ENCODE peak calls at places on chromosomes 7 and 10, in ten cellular contexts. X is cardiac muscle cell; N is neural progenitor cell; L is ovary; R is naive thymus-derived CD4-positive, alpha-beta T cell; V is Jurkat, Clone E6-1; A is retinal pigment epithelial cell; U is WERI-Rb-1; H is cardiac fibroblast; M is body of pancreas. K is an unnamed sample.
A peak's percentile ranks its signal among the peaks of the same experiment; 100 is the strongest.

GRCh38 chr10:86520871-86521619 is 547 bp downstream of the WAPL start:
- DNase-seq in X (peak; percentile 55), N (peak; percentile 71), L (peak; percentile 53), R (no peak), V (no peak), A (no peak), U (peak; percentile 58), H (peak; percentile 68), M (peak; percentile 45), K (no peak)

GRCh38 chr7:2887816-2888215 is 43.7 kb upstream of the GNA12 start:
- DNase-seq in X (no peak), N (no peak), L (no peak), R (no peak), V (no peak), A (no peak), U (no peak), H (no peak), M (no peak), K (no peak)

GRCh38 chr7:94375167-94375566 is 19.5 kb upstream of the COL1A2 start:
- DNase-seq in X (peak; percentile 98), N (peak; percentile 45), L (peak; percentile 62), R (no peak), V (no peak), A (peak; percentile 89), U (peak; percentile 89), H (peak; percentile 98), M (peak; percentile 19), K (no peak)

GRCh38 chr7:4103352-4104091 is 578.6 kb upstream of the FOXK1 start:
- DNase-seq in X (no peak), N (no peak), L (no peak), R (no peak), V (no peak), A (no peak), U (no peak), H (peak; percentile 48), M (no peak), K (peak; percentile 4)

GRCh38 chr7:101250324-101250723 is 5.4 kb upstream of the FIS1 start:
- DNase-seq in X (no peak), N (no peak), L (no peak), R (no peak), V (no peak), A (no peak), U (no peak), H (no peak), M (no peak), K (no peak)

GRCh38 chr7:147279516-147279915 is 1162.9 kb downstream of the CNTNAP2 start:
- DNase-seq in X (no peak), N (peak; percentile 12), L (no peak), R (no peak), V (no peak), A (no peak), U (no peak), H (no peak), M (no peak), K (no peak)

GRCh38 chr10:34427911-34428216 is 387.2 kb downstream of the PARD3 start:
- DNase-seq in X (no peak), N (no peak), L (no peak), R (no peak), V (no peak), A (no peak), U (no peak), H (no peak), M (no peak), K (no peak)

GRCh38 chr7:45701701-45702460 is 127.7 kb downstream of the ADCY1 start:
- DNase-seq in X (no peak), N (no peak), L (no peak), R (no peak), V (no peak), A (no peak), U (no peak), H (no peak), M (no peak), K (no peak)

GRCh38 chr7:47625861-47626444 is 44.0 kb upstream of the TNS3 start:
- DNase-seq in X (no peak), N (peak; percentile 48), L (no peak), R (no peak), V (no peak), A (no peak), U (no peak), H (no peak), M (no peak), K (no peak)

GRCh38 chr7:47622946-47623640 is 41.2 kb upstream of the TNS3 start:
- DNase-seq in X (peak; percentile 86), N (no peak), L (peak; percentile 54), R (no peak), V (no peak), A (peak; percentile 60), U (no peak), H (peak; percentile 92), M (peak; percentile 45), K (no peak)

GRCh38 chr7:47621985-47622561 is 40.2 kb upstream of the TNS3 start:
- DNase-seq in X (no peak), N (no peak), L (no peak), R (no peak), V (no peak), A (no peak), U (peak; percentile 17), H (no peak), M (no peak), K (no peak)

GRCh38 chr7:47622586-47622945 is 40.7 kb upstream of the TNS3 start:
- DNase-seq in X (no peak), N (no peak), L (no peak), R (no peak), V (no peak), A (no peak), U (no peak), H (no peak), M (no peak), K (no peak)

GRCh38 chr7:47624660-47625059 is 42.7 kb upstream of the TNS3 start:
- DNase-seq in X (no peak), N (no peak), L (no peak), R (no peak), V (no peak), A (no peak), U (no peak), H (no peak), M (no peak), K (no peak)
- H3K4me3 ChIP-seq in X (no peak overlapping the region), N (no peak overlapping the region), L (no peak overlapping the region), R (no peak overlapping the region), V (no peak overlapping the region), A (no peak overlapping the region), U (no peak overlapping the region), H (no peak overlapping the region), M (no peak overlapping the region), K (no peak overlapping the region)

GRCh38 chr10:36172574-36172973 is 530.5 kb upstream of the FZD8 start:
- DNase-seq in X (peak; percentile 73), N (no peak), L (no peak), R (no peak), V (no peak), A (no peak), U (no peak), H (peak; percentile 88), M (no peak), K (no peak)

GRCh38 chr10:36170943-36171501 is 528.9 kb upstream of the FZD8 start:
- DNase-seq in X (no peak), N (no peak), L (no peak), R (no peak), V (no peak), A (peak; percentile 52), U (no peak), H (no peak), M (no peak), K (no peak)

GRCh38 chr10:36171546-36171945 is 529.5 kb upstream of the FZD8 start:
- DNase-seq in X (no peak), N (peak; percentile 28), L (no peak), R (no peak), V (no peak), A (no peak), U (no peak), H (peak; percentile 56), M (no peak), K (no peak)

GRCh38 chr10:36173364-36173763 is 531.3 kb upstream of the FZD8 start:
- DNase-seq in X (peak; percentile 45), N (no peak), L (no peak), R (no peak), V (no peak), A (no peak), U (no peak), H (peak; percentile 81), M (no peak), K (no peak)

DNA sequence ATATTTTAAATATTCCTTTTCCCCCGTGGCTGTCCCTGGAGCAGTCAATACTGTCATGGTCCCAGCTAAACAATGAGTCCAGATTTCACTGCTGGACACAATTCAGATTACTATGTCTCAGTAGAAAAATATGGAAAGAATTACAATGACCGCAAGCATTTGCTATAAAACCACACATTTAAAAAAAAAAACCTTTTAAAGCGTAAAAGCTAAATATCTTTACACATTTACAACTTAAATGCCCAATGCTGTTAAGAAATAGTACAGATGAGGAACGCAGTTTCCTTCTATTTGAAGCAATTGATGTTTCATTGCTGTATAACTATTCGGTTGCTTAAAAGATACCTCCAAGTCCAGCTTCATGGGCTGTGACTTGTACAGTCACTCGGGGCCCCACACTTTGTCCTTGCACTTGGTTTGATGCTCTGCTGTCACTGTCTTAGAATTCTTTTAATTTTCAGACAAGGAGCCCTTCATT is 530.0 kb upstream of the FZD8 start:
- DNase-seq in X (peak; percentile 79), N (no peak), L (no peak), R (no peak), V (no peak), A (no peak), U (no peak), H (peak; percentile 88), M (no peak), K (no peak)
- H3K4me3 ChIP-seq in X (no peak overlapping the region), N (no peak overlapping the region), L (no peak overlapping the region), R (no peak overlapping the region), V (no peak overlapping the region), A (no peak overlapping the region), U (no peak overlapping the region), H (no peak overlapping the region), M (no peak overlapping the region), K (no peak overlapping the region)

GRCh38 chr7:24392774-24393173 is 108.8 kb downstream of the NPY start:
- DNase-seq in X (no peak), N (no peak), L (no peak), R (no peak), V (no peak), A (no peak), U (no peak), H (no peak), M (no peak), K (no peak)
- H3K4me3 ChIP-seq in X (no peak overlapping the region), N (no peak overlapping the region), L (no peak overlapping the region), R (no peak overlapping the region), V (no peak overlapping the region), A (no peak overlapping the region), U (no peak overlapping the region), H (no peak overlapping the region), M (no peak overlapping the region), K (no peak overlapping the region)

GRCh38 chr10:18861382-18861781 is 187.2 kb upstream of the MALRD1 start:
- DNase-seq in X (no peak), N (no peak), L (no peak), R (no peak), V (no peak), A (no peak), U (no peak), H (no peak), M (no peak), K (no peak)

GRCh38 chr10:18868919-18869318 is 179.7 kb upstream of the MALRD1 start:
- DNase-seq in X (no peak), N (no peak), L (no peak), R (no peak), V (no peak), A (no peak), U (no peak), H (no peak), M (no peak), K (no peak)

DNA sequence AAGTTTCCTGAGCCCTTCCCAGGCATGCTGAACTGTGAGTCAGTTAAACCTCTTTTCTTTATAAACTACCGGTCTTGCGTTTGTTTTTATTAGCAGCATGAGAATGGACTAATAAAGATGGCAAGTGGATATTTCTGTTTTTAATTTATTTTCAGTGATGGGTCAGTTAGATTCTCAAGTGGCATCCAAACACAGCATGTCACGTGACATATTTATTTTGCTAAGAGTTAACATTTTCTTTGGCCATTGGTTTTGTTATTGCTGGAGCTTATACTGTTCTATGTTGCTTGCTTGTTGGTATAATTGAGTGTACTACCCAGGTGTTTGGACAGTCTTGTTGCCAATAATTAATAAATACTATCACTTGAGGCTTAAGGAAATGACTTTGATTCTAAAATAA is 181.7 kb upstream of the MALRD1 start:
- DNase-seq in X (no peak), N (no peak), L (no peak), R (no peak), V (no peak), A (no peak), U (no peak), H (no peak), M (no peak), K (no peak)
- H3K4me3 ChIP-seq in X (no peak overlapping the region), N (no peak overlapping the region), L (no peak overlapping the region), R (no peak overlapping the region), V (no peak overlapping the region), A (no peak overlapping the region), U (no peak overlapping the region), H (no peak overlapping the region), M (no peak overlapping the region), K (no peak overlapping the region)